ENCODE peak calls at places on chromosomes 7 and 10, in six cellular contexts. U, M, Z, F, R and J are unnamed samples.

GRCh38 chr10:75111906-75112703 is 649 bp downstream of the SAMD8 start:
- DNase-seq in U (peak), M (peak), Z (peak), F (peak), R (peak), J (peak)

GRCh38 chr10:90930971-90931841 is 10.3 kb upstream of the ANKRD1 start:
- DNase-seq in U (peak), M (peak), Z (no peak), F (no peak), R (no peak), J (no peak)

GRCh38 chr7:99139031-99139430 is 4.9 kb downstream of the SMURF1 start:
- DNase-seq in U (no peak), M (no peak), Z (no peak), F (no peak), R (no peak), J (no peak)

GRCh38 chr7:79610905-79611304 is 157.4 kb upstream of the MAGI2 start:
- DNase-seq in U (no peak), M (no peak), Z (no peak), F (no peak), R (no peak), J (no peak)

GRCh38 chr7:2757361-2757903 is 69.4 kb downstream of the AMZ1 start:
- DNase-seq in U (peak), M (no peak), Z (no peak), F (peak), R (no peak), J (peak)

GRCh38 chr10:109996225-109996624 is 11.6 kb upstream of the ADD3 start:
- DNase-seq in U (no peak), M (no peak), Z (no peak), F (no peak), R (no peak), J (peak)

GRCh38 chr10:97365761-97366351 is 31.3 kb upstream of the FRAT2 start:
- DNase-seq in U (no peak), M (peak), Z (no peak), F (no peak), R (no peak), J (peak)

GRCh38 chr7:6159524-6160011 is 112.9 kb downstream of the CYTH3 start:
- DNase-seq in U (no peak), M (no peak), Z (no peak), F (no peak), R (no peak), J (no peak)

GRCh38 chr10:129921801-129922597 is 42.1 kb downstream of the EBF3 start:
- DNase-seq in U (no peak), M (no peak), Z (no peak), F (no peak), R (no peak), J (no peak)

GRCh38 chr7:29248713-29249382 is 54.3 kb downstream of the CHN2 start:
- DNase-seq in U (no peak), M (no peak), Z (no peak), F (no peak), R (no peak), J (no peak)

GRCh38 chr10:34251177-34251576 is 563.9 kb downstream of the PARD3 start:
- DNase-seq in U (no peak), M (no peak), Z (no peak), F (no peak), R (no peak), J (no peak)

GRCh38 chr7:108090791-108091460 is 39.2 kb downstream of the LAMB4 start:
- DNase-seq in U (no peak), M (no peak), Z (peak), F (no peak), R (no peak), J (no peak)

GRCh38 chr7:157429001-157429679 is 92.3 kb downstream of the DNAJB6 start:
- DNase-seq in U (no peak), M (no peak), Z (no peak), F (no peak), R (no peak), J (no peak)

GRCh38 chr10:60359066-60359465 is 30.6 kb downstream of the ANK3 start:
- DNase-seq in U (no peak), M (no peak), Z (no peak), F (no peak), R (no peak), J (no peak)

GRCh38 chr7:90061077-90061476 is 93.2 kb upstream of the STEAP1 start:
- DNase-seq in U (no peak), M (no peak), Z (no peak), F (no peak), R (no peak), J (no peak)

GRCh38 chr7:95820778-95821177 is 48.4 kb downstream of the DYNC1I1 start:
- DNase-seq in U (no peak), M (no peak), Z (no peak), F (no peak), R (no peak), J (no peak)

GRCh38 chr7:43646603-43647313 is 63.9 kb downstream of the STK17A start:
- DNase-seq in U (no peak), M (no peak), Z (no peak), F (no peak), R (no peak), J (no peak)

GRCh38 chr10:117216611-117217195 is 19.4 kb downstream of the KCNK18 start:
- DNase-seq in U (peak), M (peak), Z (peak), F (peak), R (no peak), J (peak)

GRCh38 chr10:88946200-88946599 is 6.4 kb downstream of the ACTA2 start:
- DNase-seq in U (no peak), M (no peak), Z (no peak), F (no peak), R (no peak), J (no peak)

GRCh38 chr7:116097365-116098009 is 66.9 kb upstream of the TFEC start:
- DNase-seq in U (peak), M (peak), Z (peak), F (peak), R (no peak), J (peak)

GRCh38 chr7:106562711-106563366 is 98.1 kb downstream of the CCDC71L start:
- DNase-seq in U (no peak), M (no peak), Z (no peak), F (no peak), R (no peak), J (no peak)

GRCh38 chr10:121615401-121615800 is 17.2 kb upstream of the FGFR2 start:
- DNase-seq in U (no peak), M (no peak), Z (no peak), F (no peak), R (no peak), J (no peak)

GRCh38 chr7:51009716-51010496 is 227.2 kb upstream of the GRB10 start:
- DNase-seq in U (no peak), M (peak), Z (no peak), F (no peak), R (no peak), J (no peak)

GRCh38 chr7:152333134-152333533 is 102.7 kb downstream of the KMT2C start:
- DNase-seq in U (no peak), M (no peak), Z (no peak), F (no peak), R (no peak), J (no peak)

GRCh38 chr10:86596266-86596665 is 58.1 kb upstream of the OPN4 start:
- DNase-seq in U (no peak), M (no peak), Z (no peak), F (no peak), R (no peak), J (no peak)

GRCh38 chr10:22620140-22620857 is 94.1 kb downstream of the PIP4K2A start:
- DNase-seq in U (peak), M (peak), Z (no peak), F (peak), R (no peak), J (no peak)

GRCh38 chr10:114352653-114353298 is 51.5 kb downstream of the AFAP1L2 start:
- DNase-seq in U (peak), M (no peak), Z (peak), F (no peak), R (no peak), J (no peak)

GRCh38 chr7:108236681-108237415 is 106.7 kb upstream of the LAMB4 start:
- DNase-seq in U (no peak), M (peak), Z (no peak), F (no peak), R (no peak), J (no peak)

GRCh38 chr7:31073486-31074383 is 21.6 kb downstream of the ADCYAP1R1 start:
- DNase-seq in U (no peak), M (peak), Z (no peak), F (no peak), R (no peak), J (peak)

GRCh38 chr10:53997953-53998352 is 803.1 kb downstream of the PCDH15 start:
- DNase-seq in U (no peak), M (peak), Z (no peak), F (no peak), R (no peak), J (peak)

GRCh38 chr7:105584165-105584564 is 2.9 kb upstream of the EFCAB10 start:
- DNase-seq in U (no peak), M (no peak), Z (no peak), F (no peak), R (no peak), J (no peak)

GRCh38 chr7:125136755-125137547 is 207.3 kb upstream of the POT1 start:
- DNase-seq in U (peak), M (peak), Z (no peak), F (peak), R (no peak), J (no peak)

GRCh38 chr10:55098452-55098851 is 297.4 kb upstream of the PCDH15 start:
- DNase-seq in U (no peak), M (no peak), Z (no peak), F (no peak), R (no peak), J (no peak)

GRCh38 chr10:62632071-62632809 is 172.3 kb upstream of the ADO start:
- DNase-seq in U (peak), M (no peak), Z (no peak), F (no peak), R (peak), J (peak)

GRCh38 chr10:116660860-116661259 is 40.1 kb downstream of the PNLIPRP2 start:
- DNase-seq in U (no peak), M (no peak), Z (no peak), F (no peak), R (no peak), J (no peak)

GRCh38 chr10:75646218-75646915 is 214.9 kb downstream of the LRMDA start:
- DNase-seq in U (no peak), M (no peak), Z (no peak), F (no peak), R (no peak), J (no peak)

DNA sequence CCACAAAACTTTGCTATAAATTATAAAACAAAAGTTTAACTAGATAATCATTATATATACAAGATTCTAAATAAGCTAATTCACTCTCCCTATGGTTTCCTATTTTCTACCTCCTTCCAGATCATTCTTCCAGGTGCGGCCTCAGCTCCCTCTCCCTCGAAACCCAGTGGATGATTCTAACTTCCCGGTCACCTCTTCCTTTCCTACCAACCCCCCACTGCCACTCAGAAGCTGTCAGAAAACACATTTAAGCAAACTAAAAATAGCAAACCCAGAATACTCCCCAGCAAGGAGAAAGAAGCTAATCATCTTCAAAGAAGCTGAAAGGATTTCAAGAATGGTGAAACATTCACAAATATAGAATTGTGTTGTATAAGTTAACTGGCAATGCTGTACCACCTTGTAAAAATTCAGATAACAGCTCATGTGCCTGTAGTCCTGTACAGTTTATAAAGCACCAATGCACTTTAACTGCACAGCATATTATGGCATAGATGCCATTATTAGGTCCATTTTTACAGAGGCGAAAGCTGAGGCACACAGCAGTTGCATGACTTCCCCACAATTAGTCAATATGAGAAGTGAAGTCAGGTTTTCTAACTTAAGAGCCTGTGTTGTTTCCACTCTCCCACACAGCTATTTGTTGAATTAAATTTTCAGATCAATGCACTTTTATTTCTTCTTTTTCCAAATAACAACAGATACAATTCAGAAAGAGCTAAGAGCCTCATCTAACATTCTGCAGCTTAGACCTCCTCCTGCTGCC is 13.7 kb upstream of the DNTT start:
- DNase-seq in U (no peak), M (no peak), Z (no peak), F (no peak), R (peak), J (no peak)
- TF ChIP-seq POLR2A in U (no peak), M (no peak), Z (no peak), F (no peak), R (no peak), J (no peak)

GRCh38 chr10:70053212-70053895 is 708 bp downstream of the MACROH2A2 start:
- DNase-seq in U (peak), M (no peak), Z (no peak), F (no peak), R (no peak), J (no peak)

GRCh38 chr10:70054902-70055301 is 2.3 kb downstream of the MACROH2A2 start:
- DNase-seq in U (no peak), M (no peak), Z (no peak), F (no peak), R (no peak), J (no peak)

GRCh38 chr10:70051878-70052277 is 768 bp upstream of the MACROH2A2 start:
- DNase-seq in U (no peak), M (no peak), Z (no peak), F (no peak), R (no peak), J (no peak)

GRCh38 chr10:70053896-70054641 is 1.4 kb downstream of the MACROH2A2 start:
- DNase-seq in U (peak), M (no peak), Z (no peak), F (peak), R (no peak), J (no peak)

GRCh38 chr10:70052462-70053211 is at the start of gene MACROH2A2:
- DNase-seq in U (peak), M (peak), Z (no peak), F (peak), R (no peak), J (no peak)
- TF ChIP-seq CTCF in U (peak), M (no peak), Z (no peak), F (peak), R (no peak), J (no peak)

DNA sequence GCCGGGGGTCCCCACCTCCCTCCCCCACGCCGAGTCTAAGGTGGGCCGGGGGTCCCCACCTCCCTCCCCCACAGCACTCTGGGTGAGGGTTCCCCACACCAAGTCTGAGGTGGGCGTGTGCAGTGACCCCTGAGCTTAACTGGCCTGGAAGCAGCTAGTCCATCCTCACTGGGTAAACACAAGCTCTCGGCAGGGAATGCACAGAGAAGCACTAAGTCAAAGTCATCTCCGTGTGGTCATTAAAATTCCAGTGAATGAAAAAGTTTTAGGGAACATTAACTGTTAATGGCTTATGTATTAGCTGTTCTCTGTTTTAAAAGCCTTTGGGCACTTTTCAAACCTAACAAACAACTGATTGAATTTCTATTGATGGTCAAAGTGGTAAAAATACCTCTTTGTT is 43.7 kb upstream of the PRKAR1B start:
- DNase-seq in U (no peak), M (no peak), Z (no peak), F (no peak), R (no peak), J (no peak)
- TF ChIP-seq MAX in U (no peak), M (no peak), Z (no peak), F (no peak), R (no peak), J (no peak)

GRCh38 chr10:7818295-7819125 is at the start of gene TAF3:
- DNase-seq in U (peak), M (peak), Z (peak), F (peak), R (peak), J (peak)
- TF ChIP-seq POLR2A in U (peak), M (peak), Z (peak), F (peak), R (peak), J (peak)

GRCh38 chr7:142556745-142557144 is 192.5 kb upstream of the PRSS1 start:
- DNase-seq in U (peak), M (peak), Z (peak), F (peak), R (no peak), J (peak)
- TF ChIP-seq CTCF in U (no peak), M (peak), Z (peak), F (peak), R (no peak), J (peak)

GRCh38 chr7:24279512-24279911 is 4.5 kb upstream of the NPY start:
- DNase-seq in U (no peak), M (no peak), Z (no peak), F (no peak), R (no peak), J (no peak)

GRCh38 chr7:24283559-24283899 is 461 bp upstream of the NPY start:
- DNase-seq in U (no peak), M (no peak), Z (no peak), F (no peak), R (no peak), J (no peak)

GRCh38 chr7:24290004-24290641 is 6.1 kb downstream of the NPY start:
- DNase-seq in U (peak), M (peak), Z (peak), F (peak), R (peak), J (peak)

GRCh38 chr7:24283900-24284698 is at the start of gene NPY:
- DNase-seq in U (no peak), M (no peak), Z (no peak), F (no peak), R (no peak), J (no peak)

GRCh38 chr7:24284699-24285506 is 913 bp downstream of the NPY start:
- DNase-seq in U (peak), M (no peak), Z (no peak), F (no peak), R (no peak), J (no peak)
- TF ChIP-seq MAX in U (no peak), M (no peak), Z (no peak), F (no peak), R (no peak), J (no peak)

GRCh38 chr10:511101-511848 is 178.2 kb downstream of the DIP2C start:
- DNase-seq in U (peak), M (peak), Z (peak), F (peak), R (peak), J (peak)
- TF ChIP-seq POLR2A in U (no peak), M (no peak), Z (no peak), F (no peak), R (no peak), J (no peak)

DNA sequence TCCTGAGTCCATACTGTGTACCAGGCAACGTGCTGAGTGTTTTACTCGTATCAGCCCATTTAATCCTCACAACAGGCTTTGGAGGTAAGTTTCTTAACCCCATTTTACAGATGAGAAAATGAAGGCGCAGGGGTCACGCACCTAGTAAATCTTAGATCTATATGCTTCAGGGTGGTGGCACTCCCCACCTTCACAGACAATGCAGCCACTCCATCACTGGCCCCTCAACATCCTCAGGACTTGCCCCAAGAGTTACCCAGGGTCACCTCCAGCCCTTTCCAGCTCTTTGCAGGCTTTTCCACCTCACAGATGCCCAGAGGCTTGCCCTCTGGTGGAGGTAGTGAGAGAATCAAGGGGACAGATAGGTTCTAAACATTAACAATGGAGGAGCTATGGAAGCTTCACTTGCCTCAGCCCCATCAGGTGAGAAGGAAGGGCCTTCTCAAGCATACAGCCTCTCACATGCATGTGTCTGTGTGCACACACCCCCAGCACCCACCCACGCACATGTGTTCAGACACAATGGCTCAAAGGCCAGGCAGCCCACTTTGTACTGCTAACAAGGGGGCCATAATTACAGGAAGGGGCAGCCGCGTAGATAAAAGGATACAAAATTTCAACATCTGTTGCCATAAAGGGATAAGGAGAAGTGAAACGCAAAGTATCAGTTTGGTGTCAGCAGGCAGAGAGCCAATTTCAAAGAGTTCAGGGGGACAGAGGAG is 29.1 kb downstream of the DPCD start:
- DNase-seq in U (no peak), M (no peak), Z (peak), F (no peak), R (peak), J (peak)
- TF ChIP-seq CTCF in U (no peak), M (no peak), Z (peak), F (peak), R (peak), J (peak)

GRCh38 chr7:25583655-25584054 is 355.4 kb upstream of the NPVF start:
- DNase-seq in U (no peak), M (no peak), Z (no peak), F (no peak), R (no peak), J (no peak)

GRCh38 chr7:25578991-25579687 is 350.9 kb upstream of the NPVF start:
- DNase-seq in U (no peak), M (no peak), Z (no peak), F (no peak), R (no peak), J (no peak)

GRCh38 chr7:25575634-25576033 is 347.3 kb upstream of the NPVF start:
- DNase-seq in U (no peak), M (no peak), Z (no peak), F (no peak), R (no peak), J (no peak)

GRCh38 chr7:25580156-25580555 is 351.9 kb upstream of the NPVF start:
- DNase-seq in U (no peak), M (no peak), Z (no peak), F (no peak), R (no peak), J (no peak)

GRCh38 chr7:25579688-25580075 is 351.4 kb upstream of the NPVF start:
- DNase-seq in U (no peak), M (no peak), Z (no peak), F (no peak), R (no peak), J (no peak)
- TF ChIP-seq MAX in U (no peak), M (no peak), Z (no peak), F (no peak), R (no peak), J (no peak)